ENCODE peak calls at places on chromosomes 12 and 14, in ten cellular contexts. O is breast epithelium, E is HepG2, A is spleen, P is suprapubic skin, J is sigmoid colon, D is GM12878, Z is transverse colon, U is HCT116, X is upper lobe of left lung. T is an unnamed sample.

GRCh38 chr12:78028426-78028825 is 197.7 kb downstream of the NAV3 start:
- DNase-seq in J (no peak), X (no peak), P (no peak), A (no peak), U (no peak), E (no peak), O (no peak), D (no peak), Z (no peak), T (no peak)

GRCh38 chr12:110546339-110546738 is 36.8 kb downstream of the PPTC7 start:
- DNase-seq in D (no peak), Z (no peak), X (no peak), P (no peak), O (no peak), U (no peak), J (no peak), A (no peak), E (no peak), T (no peak)

GRCh38 chr14:101502761-101503392 is 58.4 kb upstream of the DIO3 start:
- DNase-seq in U (no peak), X (peak), Z (no peak), D (no peak), O (peak), P (peak), A (peak), E (no peak), J (peak), T (peak)

GRCh38 chr14:98494582-98494981 is 777.4 kb downstream of the BCL11B start:
- DNase-seq in E (no peak), U (no peak), O (no peak), A (no peak), P (no peak), X (no peak), Z (no peak), D (no peak), J (no peak), T (no peak)

GRCh38 chr12:120755269-120755668 is 29.6 kb downstream of the ACADS start:
- DNase-seq in E (no peak), D (peak), U (no peak), Z (no peak), J (no peak), P (no peak), A (no peak), X (no peak), O (no peak), T (no peak)

GRCh38 chr12:47828967-47829482 is 9.3 kb upstream of the HDAC7 start:
- DNase-seq in J (peak), E (no peak), U (peak), O (peak), P (peak), Z (peak), A (peak), X (peak), D (no peak), T (peak)

GRCh38 chr14:100108840-100109593 is 43.8 kb downstream of the EVL start:
- DNase-seq in E (no peak), A (no peak), O (peak), D (no peak), J (peak), X (no peak), P (no peak), U (no peak), Z (no peak), T (no peak)

GRCh38 chr12:123928274-123928865 is 44.3 kb downstream of the CCDC92 start:
- DNase-seq in P (no peak), A (no peak), E (no peak), D (no peak), J (no peak), O (no peak), Z (no peak), X (no peak), U (no peak), T (no peak)

GRCh38 chr12:109715310-109716091 is 1.9 kb downstream of the FAM222A start:
- DNase-seq in Z (peak), D (no peak), E (no peak), X (no peak), O (no peak), U (no peak), P (no peak), A (no peak), J (no peak), T (peak)

GRCh38 chr12:20508362-20508761 is 140.0 kb downstream of the PDE3A start:
- DNase-seq in J (no peak), E (no peak), P (no peak), A (no peak), X (no peak), D (no peak), Z (no peak), U (no peak), O (no peak), T (no peak)

GRCh38 chr14:104099096-104100041 is 13.9 kb downstream of the ASPG start:
- DNase-seq in Z (no peak), E (no peak), J (no peak), O (peak), A (peak), U (no peak), P (no peak), D (no peak), X (no peak), T (no peak)

GRCh38 chr12:3195337-3195736 is 118.2 kb downstream of the TSPAN9 start:
- DNase-seq in O (no peak), Z (no peak), E (no peak), D (no peak), U (no peak), J (no peak), X (no peak), A (no peak), P (no peak), T (no peak)

GRCh38 chr12:51156366-51156765 is 16.6 kb downstream of the TFCP2 start:
- DNase-seq in J (no peak), A (no peak), Z (no peak), U (no peak), D (no peak), O (no peak), X (no peak), E (no peak), P (no peak), T (no peak)

GRCh38 chr14:35287481-35288013 is 4.6 kb upstream of the PSMA6 start:
- DNase-seq in Z (peak), A (no peak), U (no peak), X (peak), J (no peak), O (no peak), P (no peak), E (no peak), D (peak), T (peak)

GRCh38 chr14:100588671-100589070 is 1.5 kb upstream of the BEGAIN start:
- DNase-seq in O (no peak), X (no peak), Z (no peak), P (no peak), E (no peak), A (peak), U (no peak), D (no peak), J (peak), T (no peak)

GRCh38 chr12:82019533-82019932 is 260.4 kb upstream of the PPFIA2 start:
- DNase-seq in Z (no peak), E (no peak), U (no peak), A (no peak), O (no peak), D (no peak), J (no peak), X (no peak), P (no peak), T (no peak)

GRCh38 chr12:46269429-46270241 is 792 bp upstream of the SLC38A1 start:
- DNase-seq in Z (peak), D (no peak), X (peak), O (no peak), J (no peak), U (no peak), E (no peak), P (no peak), A (no peak), T (no peak)

GRCh38 chr12:123559468-123559867 is 24.9 kb upstream of the TMED2 start:
- DNase-seq in X (peak), O (no peak), U (no peak), Z (no peak), J (no peak), E (no peak), A (no peak), D (no peak), P (no peak), T (no peak)

GRCh38 chr12:120856980-120857379 is 47.2 kb downstream of the SPPL3 start:
- DNase-seq in A (no peak), O (no peak), E (no peak), X (no peak), P (no peak), J (no peak), Z (no peak), U (peak), D (no peak), T (no peak)

GRCh38 chr12:9647825-9648700 is 21.4 kb upstream of the CLEC2D start:
- DNase-seq in E (peak), Z (peak), U (no peak), X (peak), D (peak), A (peak), J (peak), O (peak), P (peak), T (peak)

GRCh38 chr14:100062602-100063001 is 2.6 kb upstream of the EVL start:
- DNase-seq in X (no peak), J (no peak), E (no peak), O (no peak), Z (no peak), U (no peak), A (no peak), P (no peak), D (no peak), T (no peak)

GRCh38 chr12:60196366-60196765 is 600.5 kb downstream of the SLC16A7 start:
- DNase-seq in J (no peak), E (no peak), Z (no peak), A (no peak), P (no peak), D (no peak), U (no peak), X (no peak), O (no peak), T (no peak)

GRCh38 chr12:27657296-27657695 is 39.0 kb upstream of the REP15 start:
- DNase-seq in U (no peak), P (no peak), Z (no peak), X (no peak), E (no peak), A (no peak), O (no peak), D (no peak), J (no peak), T (no peak)

GRCh38 chr12:48779869-48780268 is 9.0 kb downstream of the ADCY6 start:
- DNase-seq in O (no peak), E (no peak), D (no peak), A (no peak), Z (no peak), P (no peak), J (no peak), X (no peak), U (no peak), T (no peak)

GRCh38 chr12:72346331-72346944 is 74.3 kb downstream of the TRHDE start:
- DNase-seq in O (no peak), U (peak), A (no peak), E (peak), Z (peak), P (no peak), D (peak), J (no peak), X (peak), T (peak)

GRCh38 chr12:66744956-66745383 is 66.1 kb upstream of the GRIP1 start:
- DNase-seq in O (no peak), D (no peak), A (no peak), U (no peak), P (no peak), Z (no peak), E (no peak), J (no peak), X (no peak), T (no peak)

GRCh38 chr14:36019126-36019525 is 157.4 kb downstream of the PTCSC3 start:
- DNase-seq in P (no peak), U (no peak), O (no peak), E (no peak), J (no peak), X (no peak), Z (no peak), A (no peak), D (no peak), T (no peak)

GRCh38 chr12:64950899-64951298 is 126.5 kb downstream of the TBC1D30 start:
- DNase-seq in Z (no peak), P (no peak), A (no peak), X (no peak), D (no peak), E (no peak), O (no peak), U (no peak), J (no peak), T (no peak)

GRCh38 chr12:38053655-38054464 is 262.7 kb upstream of the ALG10B start:
- DNase-seq in P (no peak), E (peak), Z (peak), X (peak), A (no peak), D (no peak), O (peak), J (no peak), U (no peak), T (peak)

GRCh38 chr12:124698211-124698997 is 131.0 kb upstream of the NCOR2 start:
- DNase-seq in X (no peak), P (no peak), D (no peak), A (no peak), U (no peak), E (no peak), J (no peak), Z (no peak), O (no peak), T (peak)

GRCh38 chr12:128570191-128571065 is 253.3 kb downstream of the SLC15A4 start:
- DNase-seq in Z (peak), U (no peak), J (no peak), X (no peak), D (peak), A (no peak), E (no peak), O (no peak), P (no peak), T (no peak)

GRCh38 chr12:110689601-110690430 is 901 bp upstream of the HVCN1 start:
- DNase-seq in D (peak), O (no peak), J (peak), X (no peak), U (no peak), A (peak), Z (peak), P (no peak), E (no peak), T (peak)

GRCh38 chr14:102805454-102805891 is 28.2 kb downstream of the TRAF3 start:
- DNase-seq in A (no peak), U (peak), J (no peak), P (no peak), O (no peak), X (no peak), Z (peak), E (no peak), D (no peak), T (no peak)
- TF ChIP-seq CTCF in A (no peak), U (no peak), J (no peak), P (no peak), O (no peak), X (no peak), Z (no peak), E (no peak), D (peak), T (no peak)

GRCh38 chr12:23657598-23657997 is 291.9 kb downstream of the SOX5 start:
- DNase-seq in U (no peak), E (no peak), J (no peak), A (no peak), P (no peak), Z (no peak), X (no peak), D (no peak), O (no peak), T (no peak)
- TF ChIP-seq POLR2AphosphoS5 in U (no peak), E (no peak), J (no peak), A (no peak), P (no peak), Z (no peak), X (no peak), D (no peak), O (no peak), T (no peak)

DNA sequence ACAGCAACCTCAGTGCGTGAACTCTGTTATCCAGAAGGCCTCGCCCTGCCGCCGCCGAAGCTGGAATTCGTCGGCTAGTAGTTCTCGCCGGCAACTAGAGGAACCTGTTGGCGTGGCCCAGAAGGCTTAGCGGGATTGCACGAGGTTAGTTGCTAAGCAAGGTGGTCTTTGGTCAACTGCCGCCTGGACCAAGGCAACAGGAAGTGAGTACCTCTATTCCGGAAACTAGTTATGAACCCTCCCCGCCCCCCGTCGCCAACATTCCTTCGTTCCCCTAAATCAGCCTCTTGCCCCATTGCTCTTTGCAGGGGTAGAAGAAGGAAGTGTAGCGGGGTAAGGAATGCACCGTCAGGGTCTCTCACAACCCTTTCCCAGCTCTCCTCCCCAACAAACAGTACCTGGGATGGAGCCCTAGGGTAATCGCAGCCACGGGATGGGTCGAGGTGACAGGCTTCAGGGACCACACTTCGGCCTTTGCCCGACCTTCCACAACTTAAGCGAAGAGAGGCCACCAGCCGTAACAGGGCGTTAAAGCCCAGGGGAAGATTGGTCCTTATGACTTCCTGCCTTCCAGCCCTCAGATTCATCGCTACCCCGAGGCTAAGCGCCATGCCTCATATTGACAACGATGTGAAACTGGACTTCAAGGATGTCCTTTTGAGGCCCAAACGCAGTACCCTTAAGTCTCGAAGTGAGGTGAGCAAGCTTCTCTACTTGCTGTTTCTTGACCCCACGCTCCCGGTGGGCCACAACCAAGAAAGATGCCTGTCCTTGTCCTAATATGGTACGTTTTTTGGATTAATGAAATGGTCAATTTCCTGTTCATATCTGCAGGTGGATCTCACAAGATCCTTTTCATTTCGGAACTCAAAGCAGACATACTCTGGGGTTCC is at the start of gene GMPR2:
- DNase-seq in X (peak), J (no peak), P (no peak), D (no peak), U (no peak), O (no peak), A (peak), Z (no peak), E (no peak), T (no peak)
- TF ChIP-seq POLR2A in X (no peak), J (no peak), P (peak), D (peak), U (no peak), O (no peak), A (no peak), Z (peak), E (no peak), T (no peak)

DNA sequence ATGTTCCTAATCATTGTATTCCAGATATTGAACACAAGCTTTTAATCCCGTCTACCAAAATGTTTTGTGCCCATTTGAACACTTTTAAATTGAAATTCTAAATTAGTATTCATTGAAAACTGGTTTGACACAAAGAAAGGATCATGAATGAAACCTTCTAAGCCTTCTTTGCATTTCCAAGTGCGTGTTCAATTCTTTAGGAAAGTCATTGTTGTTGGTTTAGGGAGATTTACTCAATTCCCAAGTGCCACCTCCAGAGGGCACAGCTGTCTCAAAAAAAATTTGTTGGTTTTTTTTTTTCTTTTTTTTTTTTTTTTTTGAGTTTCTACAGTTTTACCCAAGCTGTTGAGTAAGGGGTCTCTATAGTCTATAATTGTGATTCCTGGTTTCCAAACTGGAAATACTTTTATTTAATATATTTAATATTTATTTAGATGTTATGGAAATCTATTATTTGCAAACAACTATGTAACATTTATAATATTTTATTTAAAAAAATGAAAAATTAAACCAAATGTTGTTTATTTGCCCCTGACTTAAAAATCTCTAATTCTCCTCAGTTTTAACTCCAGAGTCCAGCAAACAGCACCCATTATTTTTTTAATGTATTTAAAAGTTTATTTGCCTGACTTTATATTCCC is 79.9 kb downstream of the NEDD1 start:
- DNase-seq in A (no peak), J (no peak), X (no peak), O (no peak), E (peak), D (no peak), U (peak), Z (no peak), P (no peak), T (no peak)
- TF ChIP-seq CTCF in A (no peak), J (peak), X (peak), O (no peak), E (peak), D (peak), U (peak), Z (no peak), P (no peak), T (no peak)

GRCh38 chr12:12157424-12157823 is 86.7 kb downstream of the BCL2L14 start:
- DNase-seq in X (no peak), O (no peak), E (no peak), A (no peak), Z (no peak), U (no peak), J (no peak), D (no peak), P (no peak), T (no peak)

GRCh38 chr12:12156116-12156515 is 85.4 kb downstream of the BCL2L14 start:
- DNase-seq in X (peak), A (no peak), J (no peak), Z (no peak), U (no peak), O (no peak), E (no peak), P (no peak), D (no peak), T (no peak)

GRCh38 chr12:12156835-12157234 is 86.1 kb downstream of the BCL2L14 start:
- DNase-seq in J (no peak), E (no peak), X (no peak), D (no peak), A (no peak), O (no peak), P (no peak), U (no peak), Z (no peak), T (no peak)

GRCh38 chr12:12158858-12159257 is 88.1 kb downstream of the BCL2L14 start:
- DNase-seq in E (no peak), X (no peak), A (no peak), O (no peak), U (no peak), D (no peak), J (no peak), P (no peak), Z (no peak), T (no peak)

GRCh38 chr12:12159988-12160387 is 89.2 kb downstream of the BCL2L14 start:
- DNase-seq in Z (no peak), P (no peak), U (no peak), X (no peak), E (no peak), A (no peak), D (no peak), J (no peak), O (no peak), T (no peak)
- TF ChIP-seq POLR2AphosphoS5 in Z (no peak), P (no peak), U (no peak), X (no peak), E (no peak), A (no peak), D (no peak), J (no peak), O (no peak), T (no peak)

DNA sequence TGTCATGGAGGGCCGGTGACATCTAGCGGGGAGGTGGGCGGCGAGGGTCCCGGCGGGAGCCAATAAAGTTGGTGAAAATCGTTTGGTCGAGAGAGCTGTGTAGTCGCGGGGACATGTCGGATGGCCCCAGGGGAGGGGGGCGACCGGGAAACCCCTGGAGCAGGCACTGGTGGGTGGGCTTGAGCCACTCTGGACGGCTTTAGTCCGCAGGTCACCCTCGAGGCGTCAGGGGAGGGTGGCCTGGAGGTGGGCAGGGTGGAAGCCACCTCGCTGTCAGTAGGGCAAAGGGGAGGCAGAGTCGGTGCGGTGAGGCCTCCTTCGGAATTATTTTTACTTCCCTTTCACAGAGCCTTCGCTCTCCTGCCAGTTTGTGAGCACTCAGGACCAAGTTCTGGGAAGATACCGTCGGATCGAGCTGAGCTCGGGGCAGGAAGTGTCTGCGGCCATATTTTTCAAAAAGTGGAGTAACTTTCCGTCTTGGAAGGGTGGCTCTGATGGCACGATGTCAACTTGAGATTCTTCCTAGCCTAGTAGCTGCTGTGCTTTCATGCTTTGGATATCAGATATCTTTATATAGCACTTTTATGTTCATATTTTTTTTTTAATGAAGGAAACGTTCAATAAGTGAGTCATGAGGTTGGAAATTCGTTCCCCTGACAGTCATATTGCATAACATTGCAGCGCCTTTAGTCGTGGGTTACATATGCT is 28.2 kb downstream of the WBP11 start:
- DNase-seq in Z (peak), D (no peak), O (peak), J (peak), E (no peak), U (no peak), X (peak), A (peak), P (peak), T (peak)
- TF ChIP-seq POLR2A in Z (peak), D (peak), O (no peak), J (no peak), E (peak), U (no peak), X (no peak), A (no peak), P (peak), T (no peak)

GRCh38 chr12:89461649-89462612 is 62.7 kb downstream of the GALNT4 start:
- DNase-seq in A (no peak), U (peak), Z (no peak), J (no peak), E (peak), O (no peak), X (no peak), D (no peak), P (no peak), T (no peak)
- TF ChIP-seq CTCF in A (peak), U (peak), Z (peak), J (peak), E (peak), O (peak), X (peak), D (peak), P (peak), T (no peak)

T was measured in stomach.